ENCODE peak calls at places on chromosomes 1 and 21, in five cellular contexts. Z is fibroblast of lung, E is H1, V is mesenchymal stem cell, I is neuronal stem cell. F is an unnamed sample.

GRCh38 chr1:3510136-3510955 is 55.9 kb downstream of the ARHGEF16 start:
- DNase-seq in E (no peak), Z (no peak), I (no peak), V (no peak), F (no peak)

GRCh38 chr1:100736766-100737165 is 17.2 kb downstream of the VCAM1 start:
- DNase-seq in I (no peak), Z (peak), V (peak), E (no peak), F (no peak)

GRCh38 chr1:196607940-196608339 is 300 bp downstream of the KCNT2 start:
- DNase-seq in V (no peak), Z (peak), E (no peak), I (no peak), F (peak)

GRCh38 chr1:118788372-118788955 is 199.7 kb downstream of the TBX15 start:
- DNase-seq in E (no peak), V (no peak), I (no peak), Z (peak), F (peak)

GRCh38 chr21:15732290-15732995 is 2.7 kb downstream of the USP25 start:
- DNase-seq in Z (peak), V (peak), E (no peak), I (no peak), F (peak)

GRCh38 chr21:15062566-15062965 is 2.2 kb downstream of the NRIP1 start:
- DNase-seq in Z (peak), E (no peak), V (peak), I (no peak), F (no peak)

GRCh38 chr1:23598424-23598823 is 39.1 kb upstream of the ID3 start:
- DNase-seq in Z (no peak), E (peak), I (peak), V (no peak), F (no peak)

GRCh38 chr1:32178380-32179192 is 889 bp upstream of the TXLNA start:
- DNase-seq in Z (no peak), I (no peak), V (peak), E (no peak), F (peak)

GRCh38 chr1:1144122-1144842 is 28.4 kb upstream of the C1orf159 start:
- DNase-seq in E (no peak), V (no peak), Z (no peak), I (no peak), F (no peak)
- H3K4me2 ChIP-seq in E (no peak), V (no peak), Z (no peak), I (no peak), F (no peak)

DNA sequence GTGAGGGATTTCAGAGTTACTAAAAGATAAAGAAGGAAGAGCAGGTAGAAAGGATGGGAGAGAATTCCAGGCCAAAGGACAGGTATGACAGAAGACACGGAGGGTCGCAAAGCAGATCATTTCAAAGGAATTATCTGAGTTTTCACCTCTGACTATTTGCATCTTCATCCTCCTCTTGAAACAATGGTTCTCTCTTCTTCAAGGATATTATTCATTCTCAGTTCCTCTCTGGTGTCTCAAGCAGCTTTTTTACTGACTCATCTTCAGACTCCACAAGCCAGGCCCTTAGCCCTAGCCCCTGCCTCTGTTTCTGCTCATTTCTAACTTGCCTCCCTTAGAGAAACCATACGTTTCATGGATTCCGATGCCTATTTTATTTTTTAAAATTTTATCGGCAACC is 15.0 kb downstream of the DDX59 start:
- DNase-seq in Z (no peak), I (no peak), E (no peak), V (no peak), F (no peak)
- H3K4me2 ChIP-seq in Z (no peak), I (no peak), E (no peak), V (no peak), F (no peak)

GRCh38 chr1:39977202-39977601 is 22.3 kb downstream of the MFSD2A start:
- DNase-seq in V (no peak), Z (peak), I (no peak), E (no peak), F (no peak)
- H3K4me2 ChIP-seq in V (no peak), Z (no peak), I (no peak), E (no peak), F (no peak)

GRCh38 chr1:5950201-5950895 is 41.9 kb downstream of the NPHP4 start:
- DNase-seq in E (no peak), Z (no peak), I (no peak), V (no peak), F (no peak)

GRCh38 chr1:5947978-5948680 is 44.1 kb downstream of the NPHP4 start:
- DNase-seq in E (no peak), V (no peak), Z (no peak), I (no peak), F (no peak)

GRCh38 chr1:5948681-5949005 is 43.6 kb downstream of the NPHP4 start:
- DNase-seq in E (no peak), I (no peak), V (no peak), Z (no peak), F (no peak)

GRCh38 chr1:5949761-5950100 is 42.5 kb downstream of the NPHP4 start:
- DNase-seq in V (no peak), Z (no peak), I (no peak), E (no peak), F (no peak)

GRCh38 chr1:5949074-5949760 is 43.0 kb downstream of the NPHP4 start:
- DNase-seq in E (no peak), I (no peak), V (peak), Z (no peak), F (peak)
- H3K4me2 ChIP-seq in E (no peak), I (no peak), V (no peak), Z (no peak), F (no peak)

GRCh38 chr21:43362306-43362927 is 64.5 kb downstream of the SIK1 start:
- DNase-seq in I (no peak), E (no peak), V (peak), Z (peak), F (peak)

GRCh38 chr21:43361127-43361492 is 65.8 kb downstream of the SIK1 start:
- DNase-seq in V (no peak), E (no peak), Z (no peak), I (no peak), F (peak)

GRCh38 chr21:43360441-43361126 is 66.3 kb downstream of the SIK1 start:
- DNase-seq in I (no peak), Z (no peak), V (no peak), E (no peak), F (no peak)

GRCh38 chr21:43362928-43363314 is 64.0 kb downstream of the SIK1 start:
- DNase-seq in V (no peak), E (no peak), I (no peak), Z (peak), F (no peak)

GRCh38 chr21:43361493-43362296 is 65.2 kb downstream of the SIK1 start:
- DNase-seq in V (peak), Z (no peak), E (no peak), I (no peak), F (peak)
- H3K4me2 ChIP-seq in V (no peak), Z (peak), E (no peak), I (no peak), F (peak)

DNA sequence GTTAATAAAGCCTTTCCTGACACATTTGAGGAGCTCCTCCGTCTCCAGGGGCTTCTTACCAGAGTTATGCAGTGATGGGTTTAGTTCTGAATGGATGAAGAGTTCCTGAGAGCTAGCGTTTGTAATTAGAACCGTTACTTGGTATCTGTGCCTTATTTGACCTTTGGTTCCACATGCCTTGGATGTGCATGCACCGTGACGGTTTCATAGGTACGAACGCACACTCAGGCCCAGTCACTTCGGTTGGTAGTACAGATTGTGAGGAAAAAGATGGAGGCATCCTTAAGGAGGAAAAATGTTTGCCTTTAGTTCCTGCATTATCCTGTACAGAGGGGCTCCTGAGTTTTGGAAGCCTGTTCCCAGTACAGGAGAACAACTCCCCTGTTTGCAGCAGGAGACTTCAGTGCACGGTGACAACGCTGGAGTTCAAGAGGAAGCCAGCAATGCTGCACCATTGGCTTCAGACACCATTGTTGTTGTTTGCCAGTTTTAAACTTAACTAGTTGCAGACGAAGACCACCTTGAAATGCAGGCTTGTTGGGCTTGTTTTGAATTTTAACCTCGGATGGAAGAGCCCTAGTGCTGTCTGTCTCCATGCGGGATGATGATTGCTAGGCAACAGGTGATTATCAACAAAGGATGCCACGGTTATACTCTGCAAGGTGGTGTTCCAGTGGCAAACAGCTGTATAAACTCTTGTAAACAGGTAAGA is 8.2 kb downstream of the RBM15 start:
- DNase-seq in I (no peak), V (no peak), E (no peak), Z (no peak), F (no peak)
- H3K4me2 ChIP-seq in I (no peak), V (no peak), E (peak), Z (peak), F (peak)

GRCh38 chr1:116329524-116330341 is 43.3 kb upstream of the ATP1A1 start:
- DNase-seq in V (no peak), I (no peak), Z (no peak), E (no peak), F (no peak)
- H3K4me2 ChIP-seq in V (no peak), I (no peak), Z (no peak), E (no peak), F (peak)

GRCh38 chr1:147745271-147745670 is 15.1 kb downstream of the GJA5 start:
- DNase-seq in I (no peak), V (no peak), Z (no peak), E (no peak), F (no peak)
- H3K4me2 ChIP-seq in I (no peak), V (no peak), Z (no peak), E (no peak), F (no peak)

GRCh38 chr1:237035759-237036158 is 6.2 kb upstream of the RYR2 start:
- DNase-seq in Z (no peak), V (no peak), E (no peak), I (no peak), F (no peak)
- H3K4me2 ChIP-seq in Z (no peak), V (no peak), E (no peak), I (no peak), F (no peak)

GRCh38 chr1:178057131-178057765 is 36.7 kb upstream of the RASAL2 start:
- DNase-seq in Z (no peak), V (no peak), I (no peak), E (no peak), F (no peak)
- H3K4me2 ChIP-seq in Z (no peak), V (no peak), I (no peak), E (no peak), F (peak)

F was measured in hepatocyte.